ENCODE peak calls at places on chromosome 15, in nine cellular contexts. One of them, this sample, is unnamed.

GRCh38 chr15:85623648-85624047 is 171.1 kb downstream of the KLHL25 start:
- DNase-seq in heart left ventricle: no peak
- DNase-seq in OCI-LY7: no peak
- DNase-seq in NB4: peak
- DNase-seq in hepatocyte: no peak
- DNase-seq in endothelial cell of umbilical vein: no peak
- DNase-seq in GM06990: no peak
- DNase-seq in transverse colon: no peak
- DNase-seq in PC-3: peak
- DNase-seq in this sample: peak

GRCh38 chr15:81548350-81549116 is 174.5 kb upstream of the TMC3 start:
- DNase-seq in heart left ventricle: no peak
- DNase-seq in transverse colon: no peak
- DNase-seq in hepatocyte: peak
- DNase-seq in PC-3: peak
- DNase-seq in endothelial cell of umbilical vein: no peak
- DNase-seq in OCI-LY7: no peak
- DNase-seq in NB4: no peak
- DNase-seq in GM06990: no peak
- DNase-seq in this sample: no peak

GRCh38 chr15:31399544-31400171 is 73.0 kb downstream of the KLF13 start:
- DNase-seq in heart left ventricle: peak
- DNase-seq in endothelial cell of umbilical vein: no peak
- DNase-seq in PC-3: no peak
- DNase-seq in NB4: peak
- DNase-seq in OCI-LY7: no peak
- DNase-seq in transverse colon: no peak
- DNase-seq in GM06990: no peak
- DNase-seq in hepatocyte: no peak
- DNase-seq in this sample: peak

GRCh38 chr15:88847144-88847543 is 43.9 kb downstream of the ACAN start:
- DNase-seq in hepatocyte: no peak
- DNase-seq in OCI-LY7: no peak
- DNase-seq in GM06990: no peak
- DNase-seq in NB4: no peak
- DNase-seq in PC-3: no peak
- DNase-seq in endothelial cell of umbilical vein: no peak
- DNase-seq in transverse colon: no peak
- DNase-seq in heart left ventricle: no peak
- DNase-seq in this sample: no peak

GRCh38 chr15:64246364-64247189 is 83.8 kb upstream of the PPIB start:
- DNase-seq in endothelial cell of umbilical vein: peak
- DNase-seq in NB4: peak
- DNase-seq in heart left ventricle: no peak
- DNase-seq in PC-3: peak
- DNase-seq in hepatocyte: peak
- DNase-seq in OCI-LY7: no peak
- DNase-seq in GM06990: peak
- DNase-seq in transverse colon: no peak
- DNase-seq in this sample: peak

GRCh38 chr15:31001702-31002101 is 10.3 kb upstream of the MTMR10 start:
- DNase-seq in heart left ventricle: no peak
- DNase-seq in NB4: no peak
- DNase-seq in transverse colon: no peak
- DNase-seq in GM06990: no peak
- DNase-seq in OCI-LY7: no peak
- DNase-seq in hepatocyte: no peak
- DNase-seq in endothelial cell of umbilical vein: no peak
- DNase-seq in PC-3: no peak
- DNase-seq in this sample: peak

GRCh38 chr15:52790166-52790708 is at the start of gene ONECUT1:
- DNase-seq in OCI-LY7: peak
- DNase-seq in NB4: peak
- DNase-seq in hepatocyte: peak
- DNase-seq in endothelial cell of umbilical vein: peak
- DNase-seq in transverse colon: peak
- DNase-seq in heart left ventricle: no peak
- DNase-seq in GM06990: peak
- DNase-seq in PC-3: peak
- DNase-seq in this sample: peak

GRCh38 chr15:34987982-34988873 is at the start of gene ZNF770:
- DNase-seq in hepatocyte: peak
- DNase-seq in GM06990: peak
- DNase-seq in OCI-LY7: peak
- DNase-seq in PC-3: peak
- DNase-seq in transverse colon: peak
- DNase-seq in endothelial cell of umbilical vein: peak
- DNase-seq in NB4: peak
- DNase-seq in heart left ventricle: peak
- DNase-seq in this sample: peak

GRCh38 chr15:85570331-85570730 is 189.9 kb downstream of the AKAP13 start:
- DNase-seq in endothelial cell of umbilical vein: no peak
- DNase-seq in heart left ventricle: no peak
- DNase-seq in GM06990: no peak
- DNase-seq in hepatocyte: no peak
- DNase-seq in PC-3: no peak
- DNase-seq in transverse colon: no peak
- DNase-seq in OCI-LY7: no peak
- DNase-seq in NB4: no peak
- DNase-seq in this sample: no peak

DNA sequence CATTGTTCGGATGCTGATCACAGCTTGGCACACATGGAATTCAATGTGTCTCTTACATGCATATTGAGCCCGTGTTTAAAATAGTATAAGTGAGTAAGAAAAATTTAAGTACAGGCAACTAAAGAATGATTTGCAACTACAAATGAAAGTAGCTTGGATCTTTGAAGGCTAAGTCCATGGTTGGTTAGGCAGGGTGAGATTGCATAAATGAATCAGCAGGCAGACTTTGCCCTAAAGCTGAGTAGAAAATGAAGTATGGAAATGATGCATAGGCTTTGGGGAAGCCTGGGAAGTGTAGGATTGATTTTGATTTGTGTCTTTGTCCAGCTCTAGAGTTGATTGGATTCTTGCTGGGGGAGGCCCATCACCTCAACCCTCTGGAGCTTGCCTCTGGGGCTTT is 68.2 kb upstream of the ADAMTSL3 start:
- DNase-seq in transverse colon: no peak
- DNase-seq in hepatocyte: no peak
- DNase-seq in GM06990: no peak
- DNase-seq in OCI-LY7: no peak
- DNase-seq in endothelial cell of umbilical vein: no peak
- DNase-seq in heart left ventricle: no peak
- DNase-seq in PC-3: no peak
- DNase-seq in NB4: no peak
- DNase-seq in this sample: no peak
- H3K4me3 ChIP-seq in transverse colon: no peak
- H3K4me3 ChIP-seq in hepatocyte: no peak
- H3K4me3 ChIP-seq in GM06990: no peak
- H3K4me3 ChIP-seq in OCI-LY7: no peak
- H3K4me3 ChIP-seq in endothelial cell of umbilical vein: no peak
- H3K4me3 ChIP-seq in heart left ventricle: no peak
- H3K4me3 ChIP-seq in PC-3: no peak
- H3K4me3 ChIP-seq in NB4: no peak
- H3K4me3 ChIP-seq in this sample: no peak

DNA sequence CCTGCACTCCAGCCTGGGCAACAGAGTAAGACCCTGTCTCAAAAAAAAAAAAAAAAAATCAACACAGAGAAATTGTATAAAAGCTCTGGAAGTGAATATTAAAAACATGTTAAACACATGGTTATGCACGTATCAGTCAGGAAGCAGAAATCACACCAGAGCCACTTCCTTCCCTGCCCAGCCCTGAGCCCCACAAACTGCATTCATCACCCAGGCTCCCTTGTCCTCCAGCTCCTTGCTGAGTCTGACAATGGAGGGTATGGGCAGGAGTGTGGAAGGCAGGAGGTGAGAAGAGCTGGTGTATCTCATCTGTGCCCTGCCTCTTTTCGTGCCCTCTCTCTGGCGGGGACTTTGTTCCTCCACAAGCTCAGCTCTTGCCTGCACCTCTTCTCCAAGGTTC is 12.1 kb upstream of the LOXL1 start:
- DNase-seq in endothelial cell of umbilical vein: no peak
- DNase-seq in OCI-LY7: no peak
- DNase-seq in GM06990: no peak
- DNase-seq in NB4: no peak
- DNase-seq in PC-3: no peak
- DNase-seq in hepatocyte: no peak
- DNase-seq in heart left ventricle: no peak
- DNase-seq in transverse colon: no peak
- DNase-seq in this sample: no peak
- TF ChIP-seq CTCF in endothelial cell of umbilical vein: no peak
- TF ChIP-seq CTCF in OCI-LY7: no peak
- TF ChIP-seq CTCF in GM06990: no peak
- TF ChIP-seq CTCF in NB4: no peak
- TF ChIP-seq CTCF in PC-3: no peak
- TF ChIP-seq CTCF in hepatocyte: no peak
- TF ChIP-seq CTCF in heart left ventricle: no peak
- TF ChIP-seq CTCF in transverse colon: no peak
- TF ChIP-seq CTCF in this sample: no peak

GRCh38 chr15:62879770-62880169 is 162.8 kb upstream of the TPM1 start:
- DNase-seq in NB4: no peak
- DNase-seq in PC-3: no peak
- DNase-seq in hepatocyte: no peak
- DNase-seq in OCI-LY7: no peak
- DNase-seq in endothelial cell of umbilical vein: peak
- DNase-seq in GM06990: no peak
- DNase-seq in transverse colon: no peak
- DNase-seq in heart left ventricle: no peak
- DNase-seq in this sample: no peak
- H3K4me3 ChIP-seq in NB4: no peak
- H3K4me3 ChIP-seq in PC-3: no peak
- H3K4me3 ChIP-seq in hepatocyte: no peak
- H3K4me3 ChIP-seq in OCI-LY7: no peak
- H3K4me3 ChIP-seq in endothelial cell of umbilical vein: no peak
- H3K4me3 ChIP-seq in GM06990: no peak
- H3K4me3 ChIP-seq in transverse colon: no peak
- H3K4me3 ChIP-seq in heart left ventricle: no peak
- H3K4me3 ChIP-seq in this sample: no peak

DNA sequence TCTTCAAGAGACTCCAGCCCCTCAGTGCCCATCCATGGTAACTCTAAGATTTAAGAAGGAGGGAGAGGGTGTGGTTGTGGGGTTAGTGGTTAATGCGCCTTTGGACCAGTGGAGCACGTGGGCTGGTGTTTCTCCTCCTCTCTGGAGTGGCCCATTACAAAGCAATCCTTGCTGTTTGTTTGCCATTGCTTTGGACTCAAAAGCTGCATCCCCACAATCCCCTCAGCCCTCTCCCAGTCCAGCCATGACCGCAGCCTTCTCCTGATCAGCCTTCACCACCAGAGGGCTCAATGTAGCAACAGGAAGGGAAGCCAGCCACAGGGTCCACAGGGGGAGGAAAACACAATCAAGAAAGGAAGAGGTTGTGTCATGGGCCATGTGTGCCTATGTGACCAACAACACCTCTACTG is 38.4 kb upstream of the FAM174B start:
- DNase-seq in PC-3: peak
- DNase-seq in OCI-LY7: peak
- DNase-seq in NB4: peak
- DNase-seq in endothelial cell of umbilical vein: peak
- DNase-seq in hepatocyte: peak
- DNase-seq in transverse colon: no peak
- DNase-seq in GM06990: no peak
- DNase-seq in heart left ventricle: no peak
- DNase-seq in this sample: no peak
- TF ChIP-seq CTCF in PC-3: peak
- TF ChIP-seq CTCF in OCI-LY7: peak
- TF ChIP-seq CTCF in NB4: peak
- TF ChIP-seq CTCF in endothelial cell of umbilical vein: peak
- TF ChIP-seq CTCF in hepatocyte: peak
- TF ChIP-seq CTCF in transverse colon: no peak
- TF ChIP-seq CTCF in GM06990: peak
- TF ChIP-seq CTCF in heart left ventricle: no peak
- TF ChIP-seq CTCF in this sample: peak

GRCh38 chr15:94265009-94265408 is 33.6 kb downstream of the MCTP2 start:
- DNase-seq in hepatocyte: no peak
- DNase-seq in NB4: peak
- DNase-seq in GM06990: no peak
- DNase-seq in heart left ventricle: no peak
- DNase-seq in transverse colon: no peak
- DNase-seq in endothelial cell of umbilical vein: no peak
- DNase-seq in OCI-LY7: no peak
- DNase-seq in PC-3: peak
- DNase-seq in this sample: peak

GRCh38 chr15:94266789-94267188 is 35.4 kb downstream of the MCTP2 start:
- DNase-seq in hepatocyte: no peak
- DNase-seq in GM06990: no peak
- DNase-seq in heart left ventricle: no peak
- DNase-seq in PC-3: peak
- DNase-seq in OCI-LY7: peak
- DNase-seq in transverse colon: no peak
- DNase-seq in endothelial cell of umbilical vein: no peak
- DNase-seq in NB4: peak
- DNase-seq in this sample: no peak

GRCh38 chr15:94262201-94262600 is 30.8 kb downstream of the MCTP2 start:
- DNase-seq in NB4: no peak
- DNase-seq in GM06990: no peak
- DNase-seq in hepatocyte: no peak
- DNase-seq in PC-3: no peak
- DNase-seq in heart left ventricle: no peak
- DNase-seq in endothelial cell of umbilical vein: no peak
- DNase-seq in transverse colon: no peak
- DNase-seq in OCI-LY7: no peak
- DNase-seq in this sample: no peak

GRCh38 chr15:94266000-94266399 is 34.6 kb downstream of the MCTP2 start:
- DNase-seq in endothelial cell of umbilical vein: no peak
- DNase-seq in OCI-LY7: no peak
- DNase-seq in hepatocyte: no peak
- DNase-seq in transverse colon: no peak
- DNase-seq in GM06990: no peak
- DNase-seq in PC-3: no peak
- DNase-seq in heart left ventricle: no peak
- DNase-seq in NB4: peak
- DNase-seq in this sample: no peak

GRCh38 chr15:94263341-94264273 is 32.2 kb downstream of the MCTP2 start:
- DNase-seq in transverse colon: no peak
- DNase-seq in heart left ventricle: no peak
- DNase-seq in GM06990: peak
- DNase-seq in endothelial cell of umbilical vein: no peak
- DNase-seq in PC-3: no peak
- DNase-seq in hepatocyte: no peak
- DNase-seq in NB4: peak
- DNase-seq in OCI-LY7: peak
- DNase-seq in this sample: no peak
- H3K4me3 ChIP-seq in transverse colon: no peak
- H3K4me3 ChIP-seq in heart left ventricle: no peak
- H3K4me3 ChIP-seq in GM06990: no peak
- H3K4me3 ChIP-seq in endothelial cell of umbilical vein: no peak
- H3K4me3 ChIP-seq in PC-3: no peak
- H3K4me3 ChIP-seq in hepatocyte: no peak
- H3K4me3 ChIP-seq in NB4: no peak
- H3K4me3 ChIP-seq in OCI-LY7: peak
- H3K4me3 ChIP-seq in this sample: no peak

GRCh38 chr15:101152914-101153313 is 98.9 kb downstream of the CHSY1 start:
- DNase-seq in PC-3: peak
- DNase-seq in heart left ventricle: no peak
- DNase-seq in GM06990: no peak
- DNase-seq in endothelial cell of umbilical vein: no peak
- DNase-seq in OCI-LY7: no peak
- DNase-seq in transverse colon: no peak
- DNase-seq in NB4: peak
- DNase-seq in hepatocyte: no peak
- DNase-seq in this sample: no peak
- TF ChIP-seq CTCF in PC-3: peak
- TF ChIP-seq CTCF in heart left ventricle: no peak
- TF ChIP-seq CTCF in GM06990: peak
- TF ChIP-seq CTCF in endothelial cell of umbilical vein: peak
- TF ChIP-seq CTCF in OCI-LY7: peak
- TF ChIP-seq CTCF in transverse colon: peak
- TF ChIP-seq CTCF in NB4: peak
- TF ChIP-seq CTCF in hepatocyte: no peak
- TF ChIP-seq CTCF in this sample: peak

This sample was measured in mammary epithelial cell.